ENCODE peak calls at places on chromosomes 1 and 21, in eight cellular contexts. S, X, F, W, U, O, G and V are unnamed samples.

GRCh38 chr1:156807627-156808026 is 9.0 kb downstream of the SH2D2A start:
- DNase-seq in S (peak; percentile 25), O (no peak), G (no peak), W (no peak), U (no peak), F (no peak), X (no peak), V (no peak)

GRCh38 chr1:8815582-8816285 is 1.7 kb downstream of the RERE start:
- DNase-seq in O (peak; percentile 51), S (no peak), W (peak; percentile 41), F (no peak), U (no peak), G (no peak), X (no peak), V (no peak)

GRCh38 chr1:190479537-190479936 is 1.9 kb upstream of the BRINP3 start:
- DNase-seq in F (no peak), X (no peak), S (no peak), W (peak; percentile 26), G (no peak), O (no peak), U (no peak), V (no peak)

GRCh38 chr1:24236170-24237045 is 49.3 kb upstream of the IFNLR1 start:
- DNase-seq in S (no peak), U (no peak), X (no peak), G (no peak), O (peak; percentile 88), F (no peak), W (no peak), V (no peak)

GRCh38 chr1:226939439-226940028 is 560 bp upstream of the COQ8A start:
- DNase-seq in O (peak; percentile 54), G (peak; percentile 70), U (peak; percentile 84), S (no peak), W (peak; percentile 61), F (no peak), X (peak; percentile 69), V (peak; percentile 77)

GRCh38 chr1:1144843-1145546 is 28.7 kb upstream of the TTLL10 start:
- DNase-seq in U (no peak), S (no peak), G (no peak), O (no peak), X (no peak), W (no peak), F (no peak), V (no peak)

GRCh38 chr1:155309423-155310021 is 856 bp downstream of the FDPS start:
- DNase-seq in S (no peak), F (no peak), O (no peak), G (peak; percentile 40), U (peak; percentile 73), W (no peak), X (peak; percentile 46), V (no peak)

GRCh38 chr1:235011599-235012435 is 116.8 kb downstream of the TOMM20 start:
- DNase-seq in U (peak; percentile 73), S (peak; percentile 85), F (peak; percentile 88), W (no peak), G (peak; percentile 63), X (peak; percentile 74), O (peak; percentile 100), V (peak; percentile 76)

GRCh38 chr21:31326478-31327247 is 17.4 kb downstream of the TIAM1 start:
- DNase-seq in U (no peak), S (no peak), W (no peak), F (peak; percentile 12), G (no peak), O (no peak), X (no peak), V (no peak)

GRCh38 chr1:64251971-64252370 is 48.5 kb downstream of the UBE2U start:
- DNase-seq in W (no peak), X (no peak), O (no peak), S (no peak), U (no peak), G (no peak), F (no peak), V (no peak)
- TF ChIP-seq CTCF in W (peak; percentile 13), X (no peak), O (no peak), S (no peak), U (no peak), G (no peak), F (no peak), V (no peak)

DNA sequence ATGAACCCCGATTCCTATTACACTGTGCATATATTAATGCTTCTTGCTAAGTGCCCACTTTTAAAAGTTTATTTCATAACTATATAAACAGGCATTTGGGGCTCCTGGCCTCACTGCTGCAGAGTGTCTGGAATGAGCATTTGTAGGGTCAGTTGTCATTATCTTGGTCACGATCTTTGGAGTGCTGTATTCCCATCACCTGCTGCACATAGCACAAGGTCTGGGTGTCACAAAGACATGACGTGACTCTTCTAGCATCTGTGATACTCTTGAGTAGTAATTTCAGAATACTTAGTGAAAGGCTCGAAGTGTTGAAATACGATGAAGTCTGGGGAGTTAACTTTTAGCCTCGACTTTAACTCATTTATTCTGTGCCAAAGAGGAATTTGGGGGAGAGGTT is 186.4 kb downstream of the FMN2 start:
- DNase-seq in W (no peak), F (no peak), S (no peak), G (no peak), U (no peak), X (no peak), O (no peak), V (no peak)
- H3K27ac ChIP-seq in W (no peak overlapping the region), F (no peak overlapping the region), S (no peak overlapping the region), G (no peak overlapping the region), U (no peak overlapping the region), X (no peak overlapping the region), O (no peak overlapping the region), V (no peak overlapping the region)

GRCh38 chr1:22208265-22208972 is 65.5 kb upstream of the WNT4 start:
- DNase-seq in U (no peak), W (no peak), G (no peak), F (no peak), X (no peak), O (no peak), S (no peak), V (peak; percentile 53)
- TF ChIP-seq CTCF in U (no peak), W (no peak), G (no peak), F (no peak), X (no peak), O (peak; percentile 43), S (no peak), V (peak; percentile 48)

GRCh38 chr1:200027264-200027823 is at the start of gene NR5A2:
- DNase-seq in G (no peak), W (no peak), O (no peak), U (no peak), F (no peak), S (no peak), X (no peak), V (no peak)
- H3K27ac ChIP-seq in G (no peak within 1 kb of the TSS), W (no peak within 1 kb of the TSS), O (no peak within 1 kb of the TSS), U (no peak within 1 kb of the TSS), F (no peak within 1 kb of the TSS), S (no peak within 1 kb of the TSS), X (no peak within 1 kb of the TSS), V (no peak within 1 kb of the TSS)